ENCODE peak calls at places on chromosomes 4 and X, in nine cellular contexts. L, H, O, A, C, E, M, V and I are unnamed samples.
A peak's percentile ranks its signal among the peaks of the same experiment; 100 is the strongest.

GRCh38 chrX:9312922-9313867 is 151.7 kb upstream of the TBL1X start:
- DNase-seq in L (peak; percentile 13), H (no peak), O (peak; percentile 39), A (peak; percentile 92), C (peak; percentile 68), E (peak; percentile 38), M (no peak), V (peak; percentile 29), I (peak; percentile 36)

GRCh38 chr4:176492648-176493302 is 173.0 kb downstream of the SPCS3 start:
- DNase-seq in L (no peak), H (no peak), O (no peak), A (no peak), C (no peak), E (no peak), M (no peak), V (no peak), I (no peak)

GRCh38 chrX:134948333-134949241 is 42.2 kb upstream of the SMIM10 start:
- DNase-seq in L (peak; percentile 52), H (no peak), O (peak; percentile 84), A (no peak), C (no peak), E (peak; percentile 20), M (no peak), V (no peak), I (no peak)

GRCh38 chr4:3419836-3420605 is 21.7 kb upstream of the HGFAC start:
- DNase-seq in L (no peak), H (no peak), O (no peak), A (peak; percentile 30), C (no peak), E (no peak), M (peak; percentile 48), V (no peak), I (peak; percentile 1)

GRCh38 chr4:106809083-106809482 is 227.0 kb downstream of the DKK2 start:
- DNase-seq in L (peak; percentile 49), H (no peak), O (peak; percentile 20), A (no peak), C (no peak), E (peak; percentile 26), M (no peak), V (no peak), I (no peak)

GRCh38 chr4:1771555-1772305 is 21.4 kb upstream of the FGFR3 start:
- DNase-seq in L (no peak), H (no peak), O (no peak), A (no peak), C (no peak), E (no peak), M (no peak), V (no peak), I (no peak)

GRCh38 chr4:111689214-111689613 is 456.0 kb upstream of the FAM241A start:
- DNase-seq in L (peak; percentile 63), H (no peak), O (peak; percentile 18), A (no peak), C (no peak), E (no peak), M (no peak), V (no peak), I (no peak)

GRCh38 chr4:27176400-27176799 is 315.8 kb downstream of the STIM2 start:
- DNase-seq in L (peak; percentile 72), H (no peak), O (peak; percentile 14), A (no peak), C (no peak), E (peak; percentile 42), M (no peak), V (no peak), I (peak; percentile 13)

GRCh38 chrX:3286196-3286920 is 60.1 kb downstream of the MXRA5 start:
- DNase-seq in L (peak; percentile 37), H (no peak), O (peak; percentile 9), A (no peak), C (no peak), E (no peak), M (no peak), V (no peak), I (no peak)

GRCh38 chrX:47958943-47959342 is 44.8 kb downstream of the ZNF182 start:
- DNase-seq in L (peak; percentile 17), H (no peak), O (no peak), A (no peak), C (no peak), E (peak; percentile 11), M (no peak), V (no peak), I (no peak)

GRCh38 chrX:72003811-72004750 is 93.4 kb downstream of the NHSL2 start:
- DNase-seq in L (peak; percentile 46), H (no peak), O (peak; percentile 39), A (no peak), C (no peak), E (peak; percentile 59), M (peak; percentile 80), V (peak; percentile 37), I (peak; percentile 50)
- TF ChIP-seq CTCF in L (peak; percentile 21), H (no peak), O (peak; percentile 30), A (no peak), C (no peak), E (peak; percentile 22), M (peak; percentile 4), V (no peak), I (no peak)

GRCh38 chr4:99563310-99564186 is at the start of gene TRMT10A:
- DNase-seq in L (peak; percentile 98), H (peak; percentile 95), O (peak; percentile 96), A (peak; percentile 99), C (peak; percentile 96), E (peak; percentile 98), M (peak; percentile 99), V (peak; percentile 97), I (peak; percentile 98)

GRCh38 chr4:99564921-99565320 is 1.1 kb upstream of the TRMT10A start:
- DNase-seq in L (no peak), H (no peak), O (no peak), A (no peak), C (no peak), E (no peak), M (no peak), V (no peak), I (no peak)
- H3K4me3 ChIP-seq in L (no peak overlapping the region), H (no peak overlapping the region), O (no peak overlapping the region), A (no peak overlapping the region), C (no peak overlapping the region), E (no peak overlapping the region), M (no peak overlapping the region), V (no peak overlapping the region), I (peak overlapping the region; percentile 85)

DNA sequence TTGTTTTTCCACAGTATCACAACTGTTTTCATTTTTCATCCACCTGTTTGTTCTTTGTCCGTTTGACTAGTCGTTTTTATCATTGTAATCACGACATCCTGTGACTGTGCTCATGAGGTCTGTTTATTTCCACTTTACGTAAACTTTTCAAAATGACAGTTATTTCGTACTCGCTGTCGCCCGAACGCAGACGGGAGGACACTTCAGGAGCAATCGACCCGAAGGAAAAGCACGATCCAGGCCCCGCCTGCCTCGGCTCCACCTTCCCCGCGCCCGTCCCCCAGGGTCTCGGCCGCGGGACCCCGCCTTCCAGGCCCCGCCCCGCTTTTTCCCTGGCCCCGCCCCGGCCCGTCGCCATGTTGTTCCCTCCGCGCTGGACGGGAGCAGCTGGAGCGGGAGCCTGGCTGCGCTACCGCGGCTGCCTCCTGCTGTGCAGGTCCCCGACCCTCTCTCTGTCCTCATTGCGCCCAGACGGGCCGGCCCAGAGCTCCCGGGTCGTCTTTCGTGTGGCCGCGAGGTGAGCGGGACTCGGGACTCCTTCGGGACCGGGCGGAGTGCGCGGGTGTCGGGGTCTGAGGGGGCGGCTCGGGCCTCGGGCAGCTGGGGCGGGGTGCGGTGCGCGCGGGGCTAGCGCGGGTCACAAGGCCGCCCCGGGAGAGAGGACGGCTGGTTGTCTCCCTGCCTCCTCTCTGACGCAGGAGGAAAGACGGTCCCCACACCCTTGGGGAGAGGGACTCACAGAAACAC is at the start of gene RAB9A:
- DNase-seq in L (peak; percentile 88), H (peak; percentile 85), O (peak; percentile 78), A (peak; percentile 94), C (peak; percentile 82), E (peak; percentile 93), M (peak; percentile 95), V (peak; percentile 93), I (peak; percentile 90)
- H3K4me1 ChIP-seq in L (peaks cover 3% of the 10 kb centered on the region), H (no peaks in the 10 kb centered on the region), O (peaks cover 57% of the 10 kb centered on the region), A (peaks cover 45% of the 10 kb centered on the region), C (peaks cover 2% of the 10 kb centered on the region), E (peaks cover 21% of the 10 kb centered on the region), M (peaks cover 9% of the 10 kb centered on the region), V (peaks cover 14% of the 10 kb centered on the region), I (peaks cover 19% of the 10 kb centered on the region)

GRCh38 chrX:107675823-107676555 is 47.7 kb downstream of the PRPS1 start:
- DNase-seq in L (peak; percentile 61), H (no peak), O (no peak), A (no peak), C (no peak), E (no peak), M (no peak), V (no peak), I (peak; percentile 30)
- TF ChIP-seq CTCF in L (no peak), H (no peak), O (no peak), A (no peak), C (no peak), E (no peak), M (no peak), V (no peak), I (no peak)

GRCh38 chr4:59647011-59647410 is 1553.1 kb upstream of the ADGRL3 start:
- DNase-seq in L (no peak), H (no peak), O (no peak), A (no peak), C (no peak), E (no peak), M (no peak), V (no peak), I (no peak)
- H3K4me3 ChIP-seq in L (no peak overlapping the region), H (no peak overlapping the region), O (no peak overlapping the region), A (no peak overlapping the region), C (no peak overlapping the region), E (no peak overlapping the region), M (no peak overlapping the region), V (no peak overlapping the region), I (no peak overlapping the region)

GRCh38 chrX:39310925-39311324 is 509.7 kb downstream of the MID1IP1 start:
- DNase-seq in L (no peak), H (no peak), O (no peak), A (no peak), C (no peak), E (no peak), M (no peak), V (no peak), I (no peak)
- H3K4me1 ChIP-seq in L (no peaks in the 10 kb centered on the region), H (no peaks in the 10 kb centered on the region), O (no peaks in the 10 kb centered on the region), A (no peaks in the 10 kb centered on the region), C (no peaks in the 10 kb centered on the region), E (peaks cover 14% of the 10 kb centered on the region), M (peaks cover 3% of the 10 kb centered on the region), V (peaks cover 3% of the 10 kb centered on the region), I (no peaks in the 10 kb centered on the region)